ENCODE peak calls at places on chromosome 1, in eight cellular contexts. H is small intestine; Q is DMS153; F is activated effector memory CD4-positive, alpha-beta T cell treated with anti-CD3 and anti-CD28 coated beads, Interleukin-2, amount 50 U/mL, for 16 hours; P is esophagus squamous epithelium; E is activated CD4-positive, CD25-positive, alpha-beta regulatory T cell treated with anti-CD3 and anti-CD28 coated beads, Interleukin-2, amount 50 U/mL, for 72 hours; L is astrocyte; Y is GM03348. K is an unnamed sample.

GRCh38 chr1:50474859-50475809 is 51.9 kb upstream of the DMRTA2 start:
- DNase-seq in L (no peak), P (no peak), H (peak), E (no peak), Q (peak), Y (no peak), F (no peak), K (no peak)

GRCh38 chr1:26280333-26281042 is 602 bp downstream of the SH3BGRL3 start:
- DNase-seq in H (peak), F (no peak), L (peak), P (no peak), Q (no peak), E (no peak), Y (peak), K (peak)

GRCh38 chr1:96660503-96660902 is 61.1 kb upstream of the PTBP2 start:
- DNase-seq in L (peak), H (no peak), Q (no peak), E (no peak), P (no peak), F (no peak), Y (peak), K (peak)

GRCh38 chr1:184542291-184542690 is 155.5 kb downstream of the C1orf21 start:
- DNase-seq in F (no peak), Y (no peak), L (no peak), P (no peak), Q (no peak), H (no peak), E (no peak), K (no peak)

GRCh38 chr1:154534263-154534844 is 24.1 kb downstream of the UBE2Q1 start:
- DNase-seq in P (no peak), L (no peak), Y (peak), E (no peak), Q (peak), F (no peak), H (peak), K (peak)

GRCh38 chr1:65429806-65430205 is 9.3 kb downstream of the LEPR start:
- DNase-seq in H (no peak), Q (no peak), Y (peak), L (peak), E (no peak), P (no peak), F (no peak), K (peak)

GRCh38 chr1:66940968-66941367 is 16.2 kb downstream of the MIER1 start:
- DNase-seq in Y (no peak), Q (no peak), F (no peak), P (no peak), L (peak), H (peak), E (no peak), K (no peak)

GRCh38 chr1:183315987-183316758 is 102.0 kb downstream of the NMNAT2 start:
- DNase-seq in F (no peak), P (no peak), H (no peak), Q (no peak), E (no peak), Y (no peak), L (no peak), K (no peak)

GRCh38 chr1:231949277-231950122 is 322.9 kb downstream of the DISC1 start:
- DNase-seq in P (no peak), H (no peak), F (no peak), Y (no peak), Q (no peak), L (no peak), E (no peak), K (no peak)

GRCh38 chr1:172380441-172381244 is 39.8 kb upstream of the C1orf105 start:
- DNase-seq in H (peak), Y (no peak), F (no peak), P (no peak), Q (peak), L (peak), E (no peak), K (no peak)

K was measured in NCI-H226.